ENCODE peak calls at places on chromosomes 3 and 15, in five cellular contexts. L is effector memory CD8-positive, alpha-beta T cell; D is fibroblast of lung; K is T-cell; I is neuronal stem cell. F is an unnamed sample.

GRCh38 chr3:181683563-181683962 is 28.2 kb upstream of the SOX2 start:
- DNase-seq in L (no peak), D (no peak), K (no peak), I (no peak), F (no peak)

GRCh38 chr3:57864853-57865252 is 108.7 kb downstream of the SLMAP start:
- DNase-seq in L (no peak), D (peak; percentile 27), K (no peak), I (no peak), F (peak; percentile 1)

GRCh38 chr15:38864122-38864521 is 299.5 kb upstream of the RASGRP1 start:
- DNase-seq in L (no peak), D (no peak), K (no peak), I (no peak), F (no peak)

GRCh38 chr3:169836058-169836941 is 23.6 kb upstream of the LRRC34 start:
- DNase-seq in L (no peak), D (peak; percentile 38), K (no peak), I (no peak), F (peak; percentile 37)

GRCh38 chr15:95559875-95560394 is 770.6 kb upstream of the NR2F2 start:
- DNase-seq in L (no peak), D (peak; percentile 95), K (no peak), I (no peak), F (peak; percentile 92)

GRCh38 chr3:64242435-64242834 is 17.2 kb upstream of the PRICKLE2 start:
- DNase-seq in L (no peak), D (peak; percentile 37), K (no peak), I (no peak), F (peak; percentile 70)

GRCh38 chr3:179493260-179493659 is 42.0 kb upstream of the GNB4 start:
- DNase-seq in L (no peak), D (no peak), K (no peak), I (no peak), F (no peak)

GRCh38 chr15:90291679-90292356 is 26.3 kb downstream of the NGRN start:
- DNase-seq in L (no peak), D (no peak), K (no peak), I (no peak), F (no peak)

GRCh38 chr15:55829826-55830225 is 86.9 kb upstream of the PRTG start:
- DNase-seq in L (no peak), D (no peak), K (no peak), I (no peak), F (peak; percentile 31)

GRCh38 chr3:66592061-66592875 is 91.4 kb upstream of the LRIG1 start:
- DNase-seq in L (no peak), D (peak; percentile 72), K (no peak), I (peak; percentile 70), F (no peak)

GRCh38 chr3:121918779-121919483 is 24.7 kb downstream of the SLC15A2 start:
- DNase-seq in L (no peak), D (peak; percentile 6), K (no peak), I (no peak), F (no peak)

GRCh38 chr3:45232531-45232930 is 6.4 kb upstream of the TMEM158 start:
- DNase-seq in L (no peak), D (peak; percentile 27), K (no peak), I (no peak), F (no peak)

GRCh38 chr15:31271224-31271635 is 55.4 kb upstream of the KLF13 start:
- DNase-seq in L (no peak), D (no peak), K (no peak), I (no peak), F (no peak)

GRCh38 chr15:63080638-63081250 is 38.2 kb downstream of the TPM1 start:
- DNase-seq in L (no peak), D (no peak), K (no peak), I (no peak), F (no peak)

GRCh38 chr3:85316252-85316651 is 357.5 kb downstream of the CADM2 start:
- DNase-seq in L (no peak), D (no peak), K (no peak), I (no peak), F (no peak)

GRCh38 chr3:36060950-36061349 is 319.4 kb upstream of the STAC start:
- DNase-seq in L (no peak), D (peak; percentile 20), K (no peak), I (no peak), F (no peak)

F was measured in cardiac muscle cell.